ENCODE peak calls at places on chromosomes 13 and 19, in five cellular contexts. L, T, W, R and V are unnamed samples.

GRCh38 chr13:72666391-72666790 is 61.0 kb downstream of the MZT1 start:
- DNase-seq in R (no peak), L (no peak), T (no peak), W (no peak), V (no peak)

GRCh38 chr13:46388308-46388707 is 1.3 kb upstream of the RUBCNL start:
- DNase-seq in T (no peak), W (no peak), L (no peak), R (no peak), V (no peak)

GRCh38 chr13:46552302-46552680 is 679 bp upstream of the LRCH1 start:
- DNase-seq in T (no peak), L (no peak), W (no peak), R (no peak), V (no peak)

GRCh38 chr19:48413879-48414623 is 20.6 kb downstream of the GRIN2D start:
- DNase-seq in R (no peak), L (no peak), T (no peak), W (no peak), V (no peak)

GRCh38 chr13:65679240-65679639 is 1550.9 kb downstream of the PCDH9 start:
- DNase-seq in T (no peak), L (no peak), W (no peak), R (no peak), V (no peak)

GRCh38 chr13:110233181-110233641 is 73.7 kb downstream of the COL4A1 start:
- DNase-seq in W (no peak), R (no peak), L (no peak), T (no peak), V (no peak)

GRCh38 chr19:6278740-6279619 is 795 bp downstream of the MLLT1 start:
- DNase-seq in L (no peak), W (peak), R (no peak), T (no peak), V (no peak)

GRCh38 chr13:32205426-32206096 is 109.6 kb downstream of the ZAR1L start:
- DNase-seq in T (no peak), L (no peak), W (no peak), R (no peak), V (no peak)

GRCh38 chr13:21058361-21058760 is 3.0 kb downstream of the LATS2 start:
- DNase-seq in T (no peak), L (no peak), W (no peak), R (no peak), V (no peak)

GRCh38 chr13:27868639-27869435 is 51.0 kb upstream of the PDX1 start:
- DNase-seq in T (no peak), R (peak), L (no peak), W (no peak), V (no peak)

GRCh38 chr13:21668665-21669599 is 1.9 kb upstream of the FGF9 start:
- DNase-seq in W (no peak), T (no peak), R (no peak), L (no peak), V (no peak)

GRCh38 chr13:43792456-43792855 is 5.7 kb upstream of the ENOX1 start:
- DNase-seq in R (no peak), W (no peak), T (no peak), L (no peak), V (no peak)

GRCh38 chr13:94902722-94903407 is 190.5 kb upstream of the SOX21 start:
- DNase-seq in W (no peak), R (no peak), L (no peak), T (no peak), V (no peak)

GRCh38 chr13:50358715-50359367 is 343.6 kb downstream of the KCNRG start:
- DNase-seq in T (no peak), L (no peak), W (no peak), R (no peak), V (no peak)

GRCh38 chr13:28550721-28551497 is 56.0 kb upstream of the FLT1 start:
- DNase-seq in W (no peak), L (no peak), R (no peak), T (no peak), V (no peak)

GRCh38 chr13:113597386-113598080 is 13.0 kb downstream of the TFDP1 start:
- DNase-seq in T (no peak), W (no peak), R (no peak), L (no peak), V (no peak)

GRCh38 chr19:45173816-45174215 is 4.2 kb downstream of the TRAPPC6A start:
- DNase-seq in R (no peak), W (no peak), L (no peak), T (no peak), V (no peak)

GRCh38 chr19:35106291-35106583 is 9.4 kb upstream of the FXYD3 start:
- DNase-seq in T (no peak), R (no peak), W (no peak), L (no peak), V (no peak)

GRCh38 chr19:35105411-35106290 is 10.0 kb upstream of the FXYD3 start:
- DNase-seq in W (peak), T (no peak), L (no peak), R (no peak), V (no peak)

GRCh38 chr19:35106898-35107540 is 8.6 kb upstream of the FXYD3 start:
- DNase-seq in T (no peak), L (no peak), W (no peak), R (no peak), V (no peak)

GRCh38 chr19:35108730-35109129 is 6.9 kb upstream of the FXYD3 start:
- DNase-seq in W (no peak), R (no peak), L (no peak), T (no peak), V (no peak)

DNA sequence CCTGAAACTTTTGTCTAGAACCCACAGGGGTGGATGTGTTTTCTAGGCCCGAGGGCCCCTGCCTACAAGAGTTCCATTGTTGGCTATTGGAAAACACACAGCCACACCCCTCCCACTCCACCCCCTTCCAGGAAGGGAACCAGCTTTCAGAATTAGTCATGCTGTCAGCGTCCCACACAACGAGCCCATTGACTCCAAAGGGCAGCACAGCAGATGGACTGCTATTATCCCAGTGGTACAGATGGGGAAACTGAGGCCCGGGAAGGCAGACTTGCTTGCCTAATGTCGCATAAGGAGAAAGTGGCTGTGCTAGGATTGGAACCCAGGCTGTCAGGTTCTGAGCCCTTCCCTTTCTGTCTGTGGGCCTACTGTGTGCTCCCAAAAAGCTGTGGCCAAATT is 8.1 kb upstream of the FXYD3 start:
- DNase-seq in R (peak), W (peak), T (no peak), L (no peak), V (no peak)
- TF ChIP-seq JUND in R (no peak), W (peak), T (no peak), L (no peak), V (no peak)

GRCh38 chr13:98142427-98143156 is at the start of gene FARP1:
- DNase-seq in R (peak), L (no peak), T (no peak), W (peak), V (peak)
- TF ChIP-seq JUND in R (no peak), L (no peak), T (no peak), W (no peak), V (no peak)

GRCh38 chr13:36160297-36160696 is 29.1 kb upstream of the DCLK1 start:
- DNase-seq in R (no peak), T (no peak), W (no peak), L (no peak), V (no peak)

GRCh38 chr13:36158606-36159005 is 27.4 kb upstream of the DCLK1 start:
- DNase-seq in W (no peak), R (no peak), L (no peak), T (no peak), V (no peak)

GRCh38 chr13:36157475-36157874 is 26.3 kb upstream of the DCLK1 start:
- DNase-seq in W (no peak), L (no peak), R (no peak), T (no peak), V (no peak)

GRCh38 chr13:36151591-36151990 is 20.4 kb upstream of the DCLK1 start:
- DNase-seq in T (no peak), R (no peak), L (no peak), W (no peak), V (no peak)

DNA sequence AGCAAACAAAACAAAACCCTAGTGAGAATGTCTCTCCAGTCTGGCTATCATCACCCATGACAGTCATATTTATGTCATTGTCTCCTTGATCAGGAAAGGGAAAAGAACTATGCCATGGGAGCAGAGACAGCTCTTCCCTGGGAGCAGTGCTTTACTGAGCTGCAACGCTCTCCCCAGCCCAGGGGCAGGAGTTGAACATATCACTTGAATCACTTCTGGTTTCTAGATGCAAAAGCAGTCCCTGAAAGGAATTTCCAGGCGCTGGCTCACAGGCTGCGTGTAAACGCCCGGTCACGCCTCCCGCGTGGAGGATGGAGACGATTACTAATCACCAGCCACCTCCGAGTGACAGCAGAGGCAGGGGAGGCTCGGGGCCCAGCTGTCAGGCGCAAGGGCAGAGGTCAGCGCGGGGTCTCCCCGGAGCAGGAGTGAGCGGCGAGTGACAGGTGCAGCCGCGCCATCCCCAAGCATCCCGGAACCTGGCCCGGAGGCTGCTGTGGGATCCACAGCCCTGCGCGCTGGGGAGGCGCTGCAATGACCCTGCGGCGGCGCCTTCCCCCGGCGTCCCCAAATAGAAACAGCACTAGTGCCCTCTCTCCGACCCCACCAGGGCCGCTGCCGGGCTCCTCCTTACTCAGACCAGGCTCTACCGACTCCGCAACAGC is 23.5 kb upstream of the DCLK1 start:
- DNase-seq in W (no peak), L (no peak), R (no peak), T (no peak), V (no peak)
- TF ChIP-seq JUND in W (no peak), L (no peak), R (no peak), T (no peak), V (no peak)

GRCh38 chr13:48842316-48842715 is 133.4 kb upstream of the FNDC3A start:
- DNase-seq in W (no peak), R (no peak), T (no peak), L (no peak), V (no peak)
- TF ChIP-seq JUND in W (no peak), R (no peak), T (no peak), L (no peak), V (no peak)

GRCh38 chr13:75363371-75363770 is 118.6 kb downstream of the TBC1D4 start:
- DNase-seq in W (no peak), T (no peak), R (no peak), L (no peak), V (no peak)
- TF ChIP-seq JUND in W (no peak), T (no peak), R (no peak), L (no peak), V (no peak)